ENCODE peak calls at places on chromosomes 2 and 18, in six cellular contexts. P is H9, X is mammary epithelial cell, B is HCT116, Y is Panc1, I is B cell. G is an unnamed sample.

GRCh38 chr18:61093967-61094366 is 239.3 kb upstream of the CDH20 start:
- DNase-seq in P (no peak), I (no peak), B (no peak), X (no peak), Y (no peak), G (no peak)

GRCh38 chr2:85709385-85709784 is 15.2 kb downstream of the GNLY start:
- DNase-seq in X (no peak), B (no peak), Y (no peak), I (no peak), P (no peak), G (no peak)

GRCh38 chr2:25349397-25349796 is 7.7 kb upstream of the DNMT3A start:
- DNase-seq in B (no peak), Y (no peak), I (no peak), P (no peak), X (no peak), G (no peak)

GRCh38 chr2:68536000-68536399 is 68.6 kb downstream of the APLF start:
- DNase-seq in I (no peak), P (no peak), X (no peak), B (no peak), Y (no peak), G (no peak)

GRCh38 chr18:48728204-48728833 is 189.5 kb downstream of the CTIF start:
- DNase-seq in P (no peak), X (peak; percentile 87), Y (no peak), I (no peak), B (no peak), G (no peak)

GRCh38 chr2:238868067-238868524 is 20.2 kb downstream of the TWIST2 start:
- DNase-seq in B (no peak), X (no peak), P (no peak), Y (no peak), I (no peak), G (no peak)

GRCh38 chr2:41935806-41936205 is 112.0 kb upstream of the PKDCC start:
- DNase-seq in P (no peak), Y (no peak), I (no peak), B (no peak), X (no peak), G (no peak)

GRCh38 chr2:157644776-157645175 is 16.1 kb upstream of the ACVR1C start:
- DNase-seq in I (no peak), B (no peak), X (no peak), Y (no peak), P (no peak), G (no peak)

GRCh38 chr2:69465513-69466456 is 28.6 kb upstream of the NFU1 start:
- DNase-seq in P (no peak), B (no peak), Y (no peak), I (no peak), X (no peak), G (no peak)

GRCh38 chr2:37558622-37559021 is 112.8 kb downstream of the CDC42EP3 start:
- DNase-seq in X (no peak), I (peak; percentile 34), P (no peak), B (no peak), Y (no peak), G (no peak)

GRCh38 chr2:10707831-10708230 is 13.6 kb upstream of the ATP6V1C2 start:
- DNase-seq in P (no peak), I (no peak), X (no peak), Y (no peak), B (no peak), G (no peak)

GRCh38 chr2:109528811-109529501 is 84.8 kb downstream of the SEPTIN10 start:
- DNase-seq in B (no peak), P (peak; percentile 17), I (no peak), X (no peak), Y (no peak), G (no peak)

GRCh38 chr2:112161431-112162145 is 23.4 kb downstream of the FBLN7 start:
- DNase-seq in X (no peak), B (no peak), P (no peak), Y (no peak), I (no peak), G (no peak)

DNA sequence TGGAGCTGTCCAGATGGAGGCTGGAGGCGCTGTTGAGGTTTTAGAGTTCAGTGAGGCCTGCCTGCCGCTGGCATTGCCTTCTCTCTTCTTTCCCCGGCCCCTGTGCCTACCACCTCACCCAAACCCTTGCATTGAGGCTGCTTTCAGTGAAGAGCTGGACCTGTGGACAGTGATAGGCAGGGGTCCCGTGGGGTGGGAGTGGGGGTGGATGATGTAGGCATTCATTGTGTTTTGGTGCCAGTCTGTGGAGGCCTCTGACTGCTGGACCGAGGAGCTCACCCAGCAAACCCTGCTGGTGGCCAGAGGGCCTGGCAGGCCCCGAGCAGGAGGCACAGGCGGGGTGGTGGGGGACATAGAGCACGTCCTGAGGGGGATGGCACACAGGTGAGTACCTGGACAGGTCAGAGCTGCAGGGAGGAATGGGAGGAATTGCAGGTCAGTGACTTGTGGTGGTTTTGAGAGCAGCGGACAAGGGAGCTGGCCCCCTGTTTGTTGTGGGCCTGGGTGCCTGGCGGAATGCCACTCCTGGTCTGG is 35.6 kb downstream of the NGEF start:
- DNase-seq in X (no peak), Y (no peak), B (no peak), I (no peak), P (no peak), G (no peak)
- TF ChIP-seq CTCF in X (no peak), Y (no peak), B (no peak), I (no peak), P (no peak), G (no peak)

GRCh38 chr2:72325592-72326422 is 178.1 kb upstream of the CYP26B1 start:
- DNase-seq in X (no peak), I (no peak), Y (no peak), B (no peak), P (peak; percentile 51), G (no peak)
- TF ChIP-seq CTCF in X (peak; percentile 80), I (peak; percentile 38), Y (peak; percentile 78), B (peak; percentile 32), P (peak; percentile 78), G (no peak)

GRCh38 chr2:240834377-240834975 is 14.5 kb upstream of the KIF1A start:
- DNase-seq in P (no peak), B (no peak), Y (no peak), X (no peak), I (no peak), G (no peak)
- TF ChIP-seq CTCF in P (peak; percentile 36), B (no peak), Y (no peak), X (no peak), I (no peak), G (no peak)

GRCh38 chr18:2655954-2656236 is 369 bp downstream of the SMCHD1 start:
- DNase-seq in X (no peak), B (peak; percentile 13), Y (no peak), I (no peak), P (no peak), G (no peak)
- TF ChIP-seq CTCF in X (no peak), B (no peak), Y (no peak), I (no peak), P (no peak), G (no peak)

G was measured in natural killer cell.